ENCODE peak calls at places on chromosome 21, in five cellular contexts. N is NT2/D1, L is H1, F is GM12878, V is HepG2. H is an unnamed sample.

GRCh38 chr21:44349416-44349846 is 4.0 kb upstream of the TRPM2 start:
- DNase-seq in N (no peak), L (no peak), F (no peak), V (no peak), H (no peak)

GRCh38 chr21:35470522-35470921 is 421.4 kb upstream of the RUNX1 start:
- DNase-seq in N (peak), L (no peak), F (no peak), V (no peak), H (no peak)

GRCh38 chr21:34840693-34841092 is 171.9 kb downstream of the CLIC6 start:
- DNase-seq in N (no peak), L (no peak), F (no peak), V (peak), H (no peak)

GRCh38 chr21:16419188-16419874 is 689.5 kb downstream of the USP25 start:
- DNase-seq in N (no peak), L (no peak), F (no peak), V (peak), H (peak)

GRCh38 chr21:44370027-44370735 is 16.8 kb downstream of the TRPM2 start:
- DNase-seq in N (no peak), L (peak), F (no peak), V (peak), H (peak)

GRCh38 chr21:34129039-34129891 is 55.9 kb downstream of the MRPS6 start:
- DNase-seq in N (peak), L (peak), F (no peak), V (no peak), H (peak)

GRCh38 chr21:21387891-21388290 is 389.7 kb downstream of the NCAM2 start:
- DNase-seq in N (no peak), L (no peak), F (no peak), V (no peak), H (no peak)

GRCh38 chr21:15031790-15032357 is 32.9 kb downstream of the NRIP1 start:
- DNase-seq in N (no peak), L (no peak), F (no peak), V (no peak), H (no peak)

GRCh38 chr21:21101911-21102310 is 103.7 kb downstream of the NCAM2 start:
- DNase-seq in N (peak), L (no peak), F (no peak), V (peak), H (peak)

GRCh38 chr21:17428484-17428869 is 84.4 kb upstream of the CXADR start:
- DNase-seq in N (no peak), L (no peak), F (peak), V (no peak), H (no peak)

GRCh38 chr21:35265170-35265877 is 216.2 kb upstream of the RUNX1 start:
- DNase-seq in N (no peak), L (no peak), F (no peak), V (no peak), H (no peak)

GRCh38 chr21:44836666-44837471 is 19.0 kb upstream of the SUMO3 start:
- DNase-seq in N (no peak), L (no peak), F (no peak), V (peak), H (no peak)

GRCh38 chr21:18373631-18374030 is 30.0 kb downstream of the TMPRSS15 start:
- DNase-seq in N (no peak), L (no peak), F (no peak), V (no peak), H (no peak)

GRCh38 chr21:17462276-17462981 is 50.4 kb upstream of the CXADR start:
- DNase-seq in N (no peak), L (no peak), F (no peak), V (peak), H (no peak)

GRCh38 chr21:43866659-43867331 is 1.8 kb downstream of the AGPAT3 start:
- DNase-seq in N (no peak), L (peak), F (peak), V (peak), H (no peak)

GRCh38 chr21:45053561-45053960 is 20.8 kb upstream of the ADARB1 start:
- DNase-seq in N (no peak), L (no peak), F (no peak), V (no peak), H (no peak)

GRCh38 chr21:44875341-44875740 is 1.9 kb upstream of the PTTG1IP start:
- DNase-seq in N (no peak), L (no peak), F (no peak), V (no peak), H (no peak)

GRCh38 chr21:34933609-34934345 is 115.3 kb downstream of the RUNX1 start:
- DNase-seq in N (no peak), L (no peak), F (no peak), V (no peak), H (no peak)

GRCh38 chr21:25967566-25968438 is 202.8 kb downstream of the APP start:
- DNase-seq in N (no peak), L (no peak), F (peak), V (no peak), H (no peak)

GRCh38 chr21:33374080-33374873 is 28.9 kb upstream of the IFNGR2 start:
- DNase-seq in N (peak), L (no peak), F (no peak), V (peak), H (peak)

GRCh38 chr21:26280715-26281310 is 110.2 kb upstream of the APP start:
- DNase-seq in N (no peak), L (no peak), F (no peak), V (no peak), H (peak)

GRCh38 chr21:44054710-44055109 is 42.6 kb downstream of the TRAPPC10 start:
- DNase-seq in N (no peak), L (no peak), F (no peak), V (no peak), H (no peak)

GRCh38 chr21:42852925-42853570 is 26.3 kb downstream of the WDR4 start:
- DNase-seq in N (no peak), L (no peak), F (no peak), V (no peak), H (no peak)
- TF ChIP-seq SUZ12 in N (no peak), L (no peak), F (no peak), V (no peak), H (no peak)

GRCh38 chr21:39630191-39630591 is 17.5 kb downstream of the B3GALT5 start:
- DNase-seq in N (no peak), L (no peak), F (no peak), V (no peak), H (no peak)
- TF ChIP-seq SUZ12 in N (no peak), L (no peak), F (no peak), V (no peak), H (no peak)

GRCh38 chr21:29018540-29018939 is 609 bp downstream of the RWDD2B start:
- DNase-seq in N (no peak), L (no peak), F (no peak), V (no peak), H (no peak)
- TF ChIP-seq SUZ12 in N (no peak), L (no peak), F (no peak), V (no peak), H (no peak)

GRCh38 chr21:36723371-36723881 is 24.5 kb downstream of the SIM2 start:
- DNase-seq in N (no peak), L (no peak), F (no peak), V (no peak), H (no peak)
- TF ChIP-seq SUZ12 in N (no peak), L (no peak), F (no peak), V (no peak), H (no peak)

GRCh38 chr21:41863439-41863740 is 15.8 kb downstream of the PRDM15 start:
- DNase-seq in N (no peak), L (no peak), F (no peak), V (no peak), H (no peak)

GRCh38 chr21:41859297-41859980 is 19.7 kb downstream of the PRDM15 start:
- DNase-seq in N (no peak), L (no peak), F (no peak), V (no peak), H (no peak)

GRCh38 chr21:41864311-41865001 is 14.7 kb downstream of the PRDM15 start:
- DNase-seq in N (no peak), L (no peak), F (no peak), V (no peak), H (no peak)

GRCh38 chr21:41861255-41861654 is 17.9 kb downstream of the PRDM15 start:
- DNase-seq in N (no peak), L (no peak), F (no peak), V (no peak), H (no peak)

GRCh38 chr21:41861987-41862386 is 17.2 kb downstream of the PRDM15 start:
- DNase-seq in N (no peak), L (no peak), F (no peak), V (no peak), H (no peak)
- TF ChIP-seq SUZ12 in N (no peak), L (no peak), F (no peak), V (no peak), H (no peak)

DNA sequence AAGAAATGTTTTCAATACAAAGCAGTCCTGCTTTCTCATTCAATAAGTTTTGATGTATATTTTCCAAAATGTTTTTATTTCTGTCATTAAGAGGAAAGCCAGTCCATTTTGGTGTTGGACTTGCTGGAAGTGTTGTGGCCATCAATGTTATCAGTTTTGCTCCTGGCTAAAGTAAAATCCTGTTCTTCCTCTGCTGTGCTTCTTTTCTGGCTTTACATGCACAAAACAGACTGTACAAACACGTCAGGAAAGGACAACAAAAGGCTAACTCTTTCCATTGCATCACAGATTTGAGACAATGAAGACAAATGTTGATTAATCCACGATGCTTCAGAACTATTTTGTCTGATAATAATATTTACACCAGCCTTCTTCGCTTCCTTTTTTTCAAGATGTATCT is 735.4 kb downstream of the LTN1 start:
- DNase-seq in N (no peak), L (no peak), F (no peak), V (peak), H (no peak)
- TF ChIP-seq SUZ12 in N (no peak), L (no peak), F (no peak), V (no peak), H (no peak)

DNA sequence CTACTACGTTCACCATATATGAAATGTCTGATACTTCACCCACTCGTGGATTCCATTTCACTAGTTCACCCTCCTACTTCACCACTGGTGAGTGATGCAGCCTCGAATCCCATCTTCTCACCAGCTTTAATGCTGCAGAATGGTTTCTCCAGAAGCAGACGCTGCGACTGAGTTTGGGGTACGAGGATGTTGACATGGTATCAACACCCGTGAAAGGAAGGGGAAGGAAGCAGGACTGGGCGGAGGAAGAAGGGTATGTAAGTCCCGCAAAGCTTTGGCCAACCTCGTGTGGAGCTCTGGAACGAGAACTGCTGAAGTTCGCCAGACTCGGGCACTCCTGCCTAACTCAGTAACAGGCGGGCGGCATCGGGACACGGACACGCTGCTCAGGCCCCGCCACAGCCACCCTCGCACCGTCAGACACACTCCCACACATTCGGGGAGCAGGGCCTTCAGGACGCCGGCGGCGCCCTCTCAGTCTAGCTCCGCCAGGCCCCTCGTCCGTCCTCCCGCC is 833 bp upstream of the DIP2A start:
- DNase-seq in N (peak), L (no peak), F (no peak), V (peak), H (peak)
- TF ChIP-seq SUZ12 in N (no peak), L (no peak), F (no peak), V (no peak), H (no peak)

DNA sequence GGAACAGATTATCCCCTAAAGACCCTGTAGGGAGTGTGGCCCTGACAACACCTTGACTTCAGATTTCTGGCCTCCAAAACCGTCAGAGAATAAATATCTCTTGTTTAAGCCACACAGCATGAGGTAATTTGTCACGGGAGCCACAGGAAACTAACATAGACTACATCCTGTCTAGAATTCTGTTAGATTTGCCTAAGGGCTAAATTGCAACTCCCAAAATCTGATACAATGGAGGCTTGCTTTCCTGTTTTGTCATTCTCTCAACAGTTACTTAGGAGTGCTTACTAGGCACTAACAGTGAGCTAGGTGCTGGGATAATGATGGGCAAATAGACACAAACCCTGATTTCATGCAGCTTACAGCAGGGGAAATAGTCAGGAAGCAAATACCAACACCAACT is 141.6 kb downstream of the MIS18A start:
- DNase-seq in N (no peak), L (peak), F (peak), V (no peak), H (no peak)
- TF ChIP-seq SUZ12 in N (no peak), L (no peak), F (no peak), V (no peak), H (no peak)

H was measured in HEK293T.